ENCODE peak calls at places on chromosomes 12 and 14, in eight cellular contexts. X is AG08396, R is NCI-H1092, T is iPS-NIHi11, E is progenitor cell of endocrine pancreas, N is sciatic nerve, Q is D341Med, D is HEK293T. K is an unnamed sample.

GRCh38 chr14:61925043-61925442 is 162.8 kb downstream of the SNAPC1 start:
- DNase-seq in X (no peak), R (peak), T (peak), E (no peak), N (no peak), Q (peak), D (no peak), K (no peak)

GRCh38 chr14:32361674-32362073 is 32.6 kb downstream of the AKAP6 start:
- DNase-seq in X (no peak), R (no peak), T (no peak), E (no peak), N (no peak), Q (no peak), D (no peak), K (no peak)

GRCh38 chr12:85036241-85036707 is at the start of the genes LRRIQ1 and TSPAN19:
- DNase-seq in X (peak), R (peak), T (peak), E (peak), N (peak), Q (peak), D (peak), K (peak)

GRCh38 chr14:55354500-55354899 is 57.1 kb downstream of the ATG14 start:
- DNase-seq in X (peak), R (peak), T (peak), E (peak), N (no peak), Q (peak), D (peak), K (peak)

GRCh38 chr14:68146812-68147211 is 327.2 kb downstream of the RAD51B start:
- DNase-seq in X (peak), R (no peak), T (peak), E (no peak), N (no peak), Q (no peak), D (no peak), K (no peak)

GRCh38 chr12:57089259-57090245 is 638 bp downstream of the NAB2 start:
- DNase-seq in X (no peak), R (no peak), T (no peak), E (no peak), N (peak), Q (peak), D (no peak), K (peak)

GRCh38 chr14:49972199-49972671 is 79.4 kb downstream of the ARF6 start:
- DNase-seq in X (no peak), R (peak), T (no peak), E (no peak), N (no peak), Q (no peak), D (no peak), K (no peak)

GRCh38 chr12:52026267-52026666 is 19.5 kb downstream of the TAMALIN start:
- DNase-seq in X (no peak), R (no peak), T (no peak), E (no peak), N (no peak), Q (no peak), D (no peak), K (no peak)

GRCh38 chr12:64125913-64126312 is 96.2 kb downstream of the KICS2 start:
- DNase-seq in X (no peak), R (no peak), T (no peak), E (no peak), N (no peak), Q (no peak), D (no peak), K (no peak)

GRCh38 chr12:6430124-6430989 is 14.4 kb upstream of the CD27 start:
- DNase-seq in X (peak), R (no peak), T (no peak), E (no peak), N (peak), Q (no peak), D (no peak), K (no peak)

GRCh38 chr12:72511906-72512305 is 239.7 kb downstream of the TRHDE start:
- DNase-seq in X (peak), R (no peak), T (no peak), E (no peak), N (no peak), Q (no peak), D (no peak), K (no peak)

GRCh38 chr12:12560587-12561304 is 1.9 kb downstream of the DUSP16 start:
- DNase-seq in X (no peak), R (no peak), T (no peak), E (no peak), N (no peak), Q (peak), D (no peak), K (no peak)

GRCh38 chr12:46385439-46385838 is 12.9 kb upstream of the SLC38A2 start:
- DNase-seq in X (no peak), R (no peak), T (no peak), E (no peak), N (no peak), Q (no peak), D (no peak), K (no peak)

GRCh38 chr12:77943466-77943865 is 112.8 kb downstream of the NAV3 start:
- DNase-seq in X (peak), R (no peak), T (no peak), E (no peak), N (no peak), Q (no peak), D (no peak), K (no peak)

GRCh38 chr12:16327963-16328362 is 19.5 kb upstream of the MGST1 start:
- DNase-seq in X (no peak), R (no peak), T (no peak), E (no peak), N (no peak), Q (no peak), D (no peak), K (no peak)

GRCh38 chr12:102300824-102301461 is 103.3 kb upstream of the PMCH start:
- DNase-seq in X (peak), R (no peak), T (peak), E (no peak), N (no peak), Q (peak), D (peak), K (no peak)

GRCh38 chr12:76031081-76031413 is 529 bp downstream of the PHLDA1 start:
- DNase-seq in X (no peak), R (no peak), T (no peak), E (no peak), N (no peak), Q (no peak), D (no peak), K (no peak)

GRCh38 chr12:57430117-57430930 is 519 bp downstream of the R3HDM2 start:
- DNase-seq in X (no peak), R (no peak), T (no peak), E (peak), N (peak), Q (no peak), D (peak), K (peak)

GRCh38 chr14:22767323-22767589 is 768 bp downstream of the OXA1L start:
- DNase-seq in X (no peak), R (no peak), T (no peak), E (no peak), N (no peak), Q (no peak), D (no peak), K (no peak)

GRCh38 chr12:104376650-104377506 is 73.3 kb downstream of the EID3 start:
- DNase-seq in X (no peak), R (no peak), T (no peak), E (no peak), N (no peak), Q (no peak), D (no peak), K (no peak)

GRCh38 chr14:69547701-69548348 is 26.8 kb downstream of the CCDC177 start:
- DNase-seq in X (peak), R (peak), T (peak), E (peak), N (no peak), Q (peak), D (peak), K (peak)

GRCh38 chr14:80117876-80118275 is 93.4 kb downstream of the DIO2 start:
- DNase-seq in X (no peak), R (peak), T (no peak), E (no peak), N (no peak), Q (no peak), D (no peak), K (no peak)

GRCh38 chr12:68036642-68037041 is 47.4 kb downstream of the IFNG-AS1 start:
- DNase-seq in X (no peak), R (no peak), T (no peak), E (no peak), N (no peak), Q (no peak), D (no peak), K (no peak)

GRCh38 chr12:76685246-76685678 is 78.7 kb upstream of the ZDHHC17 start:
- DNase-seq in X (peak), R (peak), T (peak), E (no peak), N (no peak), Q (no peak), D (no peak), K (peak)

GRCh38 chr12:113555226-113555625 is 83.6 kb upstream of the LHX5 start:
- DNase-seq in X (no peak), R (no peak), T (no peak), E (no peak), N (no peak), Q (no peak), D (no peak), K (no peak)

GRCh38 chr14:103136388-103137271 is 13.4 kb downstream of the TNFAIP2 start:
- DNase-seq in X (peak), R (no peak), T (peak), E (no peak), N (no peak), Q (peak), D (no peak), K (no peak)

GRCh38 chr12:77166711-77167110 is 101.3 kb upstream of the E2F7 start:
- DNase-seq in X (no peak), R (no peak), T (no peak), E (no peak), N (no peak), Q (no peak), D (no peak), K (no peak)